ENCODE peak calls at places on chromosomes 1 and 21, in eight cellular contexts. One of them, this sample, is unnamed.

GRCh38 chr21:43591468-43592050 is 67.7 kb downstream of the HSF2BP start:
- DNase-seq in EL: peak; percentile 70
- DNase-seq in right cardiac atrium: no peak
- DNase-seq in GM20000: no peak
- DNase-seq in adrenal gland: no peak
- DNase-seq in A172: peak; percentile 65
- DNase-seq in dorsolateral prefrontal cortex: no peak
- DNase-seq in T-helper 1 cell: no peak
- DNase-seq in this sample: no peak

GRCh38 chr1:57546931-57547330 is 123.1 kb upstream of the DAB1 start:
- DNase-seq in A172: no peak
- DNase-seq in adrenal gland: no peak
- DNase-seq in EL: no peak
- DNase-seq in T-helper 1 cell: no peak
- DNase-seq in right cardiac atrium: no peak
- DNase-seq in dorsolateral prefrontal cortex: no peak
- DNase-seq in GM20000: no peak
- DNase-seq in this sample: no peak

GRCh38 chr1:84570436-84571149 is 3.6 kb downstream of the CTBS start:
- DNase-seq in dorsolateral prefrontal cortex: no peak
- DNase-seq in EL: no peak
- DNase-seq in adrenal gland: no peak
- DNase-seq in T-helper 1 cell: no peak
- DNase-seq in GM20000: no peak
- DNase-seq in A172: no peak
- DNase-seq in right cardiac atrium: no peak
- DNase-seq in this sample: peak; percentile 58

GRCh38 chr1:184025242-184025675 is 12.3 kb downstream of the COLGALT2 start:
- DNase-seq in adrenal gland: no peak
- DNase-seq in T-helper 1 cell: no peak
- DNase-seq in right cardiac atrium: peak; percentile 43
- DNase-seq in dorsolateral prefrontal cortex: no peak
- DNase-seq in EL: peak; percentile 66
- DNase-seq in A172: no peak
- DNase-seq in GM20000: no peak
- DNase-seq in this sample: no peak

GRCh38 chr21:27079807-27080206 is 112.9 kb upstream of the ADAMTS5 start:
- DNase-seq in adrenal gland: no peak
- DNase-seq in T-helper 1 cell: no peak
- DNase-seq in A172: no peak
- DNase-seq in EL: no peak
- DNase-seq in GM20000: no peak
- DNase-seq in right cardiac atrium: no peak
- DNase-seq in dorsolateral prefrontal cortex: no peak
- DNase-seq in this sample: no peak

GRCh38 chr1:25532970-25533369 is 10.4 kb upstream of the LDLRAP1 start:
- DNase-seq in right cardiac atrium: no peak
- DNase-seq in dorsolateral prefrontal cortex: no peak
- DNase-seq in A172: no peak
- DNase-seq in GM20000: no peak
- DNase-seq in T-helper 1 cell: no peak
- DNase-seq in EL: no peak
- DNase-seq in adrenal gland: no peak
- DNase-seq in this sample: no peak

GRCh38 chr1:18077657-18078215 is 29.9 kb upstream of the IGSF21 start:
- DNase-seq in GM20000: no peak
- DNase-seq in A172: no peak
- DNase-seq in T-helper 1 cell: no peak
- DNase-seq in dorsolateral prefrontal cortex: no peak
- DNase-seq in adrenal gland: no peak
- DNase-seq in right cardiac atrium: no peak
- DNase-seq in EL: no peak
- DNase-seq in this sample: no peak

GRCh38 chr1:203076031-203076511 is 9.7 kb downstream of the MYOG start:
- DNase-seq in EL: no peak
- DNase-seq in right cardiac atrium: no peak
- DNase-seq in dorsolateral prefrontal cortex: no peak
- DNase-seq in adrenal gland: no peak
- DNase-seq in T-helper 1 cell: no peak
- DNase-seq in GM20000: no peak
- DNase-seq in A172: no peak
- DNase-seq in this sample: no peak

GRCh38 chr1:182142621-182143020 is 81.1 kb upstream of the ZNF648 start:
- DNase-seq in EL: no peak
- DNase-seq in T-helper 1 cell: no peak
- DNase-seq in adrenal gland: no peak
- DNase-seq in A172: no peak
- DNase-seq in GM20000: no peak
- DNase-seq in right cardiac atrium: no peak
- DNase-seq in dorsolateral prefrontal cortex: no peak
- DNase-seq in this sample: no peak

GRCh38 chr1:119008483-119009299 is 20.5 kb upstream of the TBX15 start:
- DNase-seq in EL: peak; percentile 75
- DNase-seq in A172: peak; percentile 58
- DNase-seq in T-helper 1 cell: no peak
- DNase-seq in GM20000: peak; percentile 79
- DNase-seq in dorsolateral prefrontal cortex: no peak
- DNase-seq in adrenal gland: peak; percentile 26
- DNase-seq in right cardiac atrium: no peak
- DNase-seq in this sample: peak; percentile 21

GRCh38 chr1:214657299-214657698 is 54.3 kb downstream of the CENPF start:
- DNase-seq in adrenal gland: no peak
- DNase-seq in right cardiac atrium: no peak
- DNase-seq in GM20000: no peak
- DNase-seq in A172: no peak
- DNase-seq in T-helper 1 cell: no peak
- DNase-seq in EL: no peak
- DNase-seq in dorsolateral prefrontal cortex: no peak
- DNase-seq in this sample: no peak

GRCh38 chr1:193569096-193569495 is 382.7 kb upstream of the B3GALT2 start:
- DNase-seq in EL: no peak
- DNase-seq in T-helper 1 cell: no peak
- DNase-seq in right cardiac atrium: no peak
- DNase-seq in adrenal gland: no peak
- DNase-seq in dorsolateral prefrontal cortex: no peak
- DNase-seq in GM20000: no peak
- DNase-seq in A172: no peak
- DNase-seq in this sample: no peak

GRCh38 chr1:204369006-204369726 is 9.4 kb upstream of the PLEKHA6 start:
- DNase-seq in EL: no peak
- DNase-seq in T-helper 1 cell: no peak
- DNase-seq in A172: no peak
- DNase-seq in adrenal gland: no peak
- DNase-seq in dorsolateral prefrontal cortex: peak; percentile 60
- DNase-seq in GM20000: no peak
- DNase-seq in right cardiac atrium: no peak
- DNase-seq in this sample: no peak

GRCh38 chr1:189431437-189431836 is 1046.2 kb downstream of the BRINP3 start:
- DNase-seq in adrenal gland: no peak
- DNase-seq in T-helper 1 cell: no peak
- DNase-seq in right cardiac atrium: no peak
- DNase-seq in dorsolateral prefrontal cortex: no peak
- DNase-seq in A172: no peak
- DNase-seq in EL: peak; percentile 1
- DNase-seq in GM20000: no peak
- DNase-seq in this sample: no peak

GRCh38 chr1:221117548-221117951 is 238.3 kb downstream of the HLX start:
- DNase-seq in dorsolateral prefrontal cortex: no peak
- DNase-seq in EL: peak; percentile 86
- DNase-seq in right cardiac atrium: peak; percentile 55
- DNase-seq in A172: peak; percentile 80
- DNase-seq in adrenal gland: peak; percentile 43
- DNase-seq in GM20000: no peak
- DNase-seq in T-helper 1 cell: no peak
- DNase-seq in this sample: no peak

GRCh38 chr1:44237721-44238457 is 24.6 kb downstream of the DMAP1 start:
- DNase-seq in dorsolateral prefrontal cortex: peak; percentile 51
- DNase-seq in GM20000: peak; percentile 80
- DNase-seq in T-helper 1 cell: no peak
- DNase-seq in adrenal gland: no peak
- DNase-seq in A172: peak; percentile 65
- DNase-seq in EL: peak; percentile 84
- DNase-seq in right cardiac atrium: no peak
- DNase-seq in this sample: no peak

GRCh38 chr1:120179420-120180348 is 3.4 kb upstream of the SEC22B start:
- DNase-seq in right cardiac atrium: peak; percentile 57
- DNase-seq in EL: peak; percentile 87
- DNase-seq in GM20000: peak; percentile 8
- DNase-seq in A172: peak; percentile 36
- DNase-seq in dorsolateral prefrontal cortex: no peak
- DNase-seq in T-helper 1 cell: no peak
- DNase-seq in adrenal gland: peak; percentile 26
- DNase-seq in this sample: no peak

This sample was measured in RKO.